ENCODE peak calls at places on chromosomes 4 and X, in seven cellular contexts. C, Y, G, I, P, J and U are unnamed samples.

GRCh38 chr4:17447056-17447455 is 64.8 kb downstream of the QDPR start:
- DNase-seq in I (no peak), J (no peak), P (no peak), G (no peak), C (no peak), Y (no peak), U (no peak)

GRCh38 chrX:130555341-130555740 is 153.6 kb downstream of the RBMX2 start:
- DNase-seq in G (no peak), P (no peak), Y (no peak), I (no peak), C (no peak), J (no peak), U (no peak)

GRCh38 chrX:9905288-9905687 is 61.9 kb upstream of the CLDN34 start:
- DNase-seq in G (no peak), I (no peak), J (no peak), Y (no peak), C (no peak), P (no peak), U (no peak)

GRCh38 chr4:39044947-39045734 is 12.9 kb upstream of the TMEM156 start:
- DNase-seq in I (peak), G (no peak), J (no peak), P (no peak), Y (peak), C (no peak), U (no peak)

GRCh38 chr4:38509551-38509950 is 154.4 kb upstream of the KLF3 start:
- DNase-seq in J (no peak), C (no peak), Y (no peak), G (no peak), P (no peak), I (no peak), U (peak)

GRCh38 chr4:137905930-137906329 is 336.2 kb downstream of the SLC7A11 start:
- DNase-seq in G (no peak), J (no peak), I (no peak), P (no peak), Y (no peak), C (no peak), U (no peak)

GRCh38 chr4:78552398-78553396 is 1.1 kb downstream of the ANXA3 start:
- DNase-seq in C (no peak), J (no peak), G (peak), Y (peak), P (no peak), I (no peak), U (no peak)

GRCh38 chr4:129708776-129709175 is 612.8 kb downstream of the C4orf33 start:
- DNase-seq in G (no peak), C (no peak), J (no peak), P (no peak), Y (no peak), I (no peak), U (no peak)

GRCh38 chr4:113899260-113900177 is 79.9 kb downstream of the ARSJ start:
- DNase-seq in Y (no peak), C (no peak), I (no peak), J (peak), G (no peak), P (no peak), U (no peak)

GRCh38 chr4:7721984-7722551 is 217.6 kb downstream of the AFAP1 start:
- DNase-seq in G (no peak), Y (no peak), I (no peak), P (no peak), C (no peak), J (no peak), U (no peak)

GRCh38 chrX:48468693-48469691 is 1.1 kb downstream of the SLC38A5 start:
- DNase-seq in C (no peak), P (no peak), J (no peak), Y (no peak), I (no peak), G (no peak), U (no peak)